ENCODE peak calls at places on chromosomes 13 and 19, in four cellular contexts. G is stomach; M is tibial artery; I is CD8-positive, alpha-beta T cell. V is an unnamed sample. For H3K9me3, the result is how much of the 10 kb centered on the place peaks cover.

GRCh38 chr19:38284422-38284821 is 19.6 kb upstream of the C19orf33 start:
- DNase-seq in G (no peak), M (no peak), I (no peak), V (no peak)

GRCh38 chr13:97107815-97108534 is 113.7 kb upstream of the OXGR1 start:
- DNase-seq in G (no peak), M (no peak), I (no peak), V (no peak)

GRCh38 chr13:73059460-73060250 is 850 bp downstream of the KLF5 start:
- DNase-seq in G (peak), M (peak), I (peak), V (peak)

GRCh38 chr19:11560404-11560988 is 1.5 kb upstream of the ELOF1 start:
- DNase-seq in G (peak), M (no peak), I (peak), V (no peak)

GRCh38 chr13:39956036-39956435 is 300.6 kb downstream of the COG6 start:
- DNase-seq in G (no peak), M (no peak), I (no peak), V (no peak)

GRCh38 chr19:50003810-50004419 is 21.3 kb downstream of the VRK3 start:
- DNase-seq in G (peak), M (peak), I (no peak), V (no peak)

GRCh38 chr19:2490659-2491058 is 14.7 kb downstream of the GADD45B start:
- DNase-seq in G (no peak), M (no peak), I (no peak), V (no peak)

GRCh38 chr19:16527971-16528521 is 14.2 kb downstream of the CHERP start:
- DNase-seq in G (peak), M (no peak), I (peak), V (no peak)

GRCh38 chr19:57241181-57241580 is 749 bp downstream of the ZNF805 start:
- DNase-seq in G (no peak), M (no peak), I (no peak), V (no peak)

GRCh38 chr13:109704771-109705628 is 81.4 kb downstream of the IRS2 start:
- DNase-seq in G (peak), M (peak), I (no peak), V (peak)

GRCh38 chr13:29901714-29902631 is 51.6 kb upstream of the UBL3 start:
- DNase-seq in G (no peak), M (no peak), I (peak), V (no peak)

GRCh38 chr13:29902632-29903305 is 52.4 kb upstream of the UBL3 start:
- DNase-seq in G (no peak), M (no peak), I (no peak), V (no peak)

GRCh38 chr13:29892149-29892548 is 41.7 kb upstream of the UBL3 start:
- DNase-seq in G (no peak), M (no peak), I (no peak), V (no peak)

GRCh38 chr13:29893438-29893837 is 43.0 kb upstream of the UBL3 start:
- DNase-seq in G (no peak), M (no peak), I (no peak), V (no peak)

GRCh38 chr13:29897102-29897501 is 46.7 kb upstream of the UBL3 start:
- DNase-seq in G (no peak), M (no peak), I (no peak), V (no peak)
- TF ChIP-seq CTCF in G (no peak), M (no peak), I (no peak), V (no peak)

DNA sequence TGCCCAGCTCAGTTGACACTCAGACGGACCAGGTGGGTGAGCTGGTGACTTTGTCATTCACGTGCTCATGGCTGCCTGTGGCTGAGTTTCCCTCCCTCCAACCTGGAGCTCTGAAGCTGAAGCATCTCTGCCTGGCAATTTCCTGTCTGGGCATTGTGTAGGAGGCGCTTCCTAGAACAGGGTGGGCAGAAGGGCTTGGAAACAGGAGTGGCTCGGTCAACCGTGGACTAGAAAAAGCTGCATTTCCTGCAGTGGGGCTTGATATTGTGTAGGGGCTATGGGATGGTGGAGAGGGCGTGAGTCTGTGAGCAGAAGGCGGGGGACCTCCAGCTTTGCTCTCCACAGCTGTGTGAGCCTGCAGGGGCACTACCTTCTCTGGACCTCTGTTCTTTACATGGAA is 278.3 kb downstream of the TEX29 start:
- DNase-seq in G (no peak), M (no peak), I (no peak), V (no peak)
- H3K9me3 ChIP-seq in G (under half), M (under half), I (under half), V (under half)

DNA sequence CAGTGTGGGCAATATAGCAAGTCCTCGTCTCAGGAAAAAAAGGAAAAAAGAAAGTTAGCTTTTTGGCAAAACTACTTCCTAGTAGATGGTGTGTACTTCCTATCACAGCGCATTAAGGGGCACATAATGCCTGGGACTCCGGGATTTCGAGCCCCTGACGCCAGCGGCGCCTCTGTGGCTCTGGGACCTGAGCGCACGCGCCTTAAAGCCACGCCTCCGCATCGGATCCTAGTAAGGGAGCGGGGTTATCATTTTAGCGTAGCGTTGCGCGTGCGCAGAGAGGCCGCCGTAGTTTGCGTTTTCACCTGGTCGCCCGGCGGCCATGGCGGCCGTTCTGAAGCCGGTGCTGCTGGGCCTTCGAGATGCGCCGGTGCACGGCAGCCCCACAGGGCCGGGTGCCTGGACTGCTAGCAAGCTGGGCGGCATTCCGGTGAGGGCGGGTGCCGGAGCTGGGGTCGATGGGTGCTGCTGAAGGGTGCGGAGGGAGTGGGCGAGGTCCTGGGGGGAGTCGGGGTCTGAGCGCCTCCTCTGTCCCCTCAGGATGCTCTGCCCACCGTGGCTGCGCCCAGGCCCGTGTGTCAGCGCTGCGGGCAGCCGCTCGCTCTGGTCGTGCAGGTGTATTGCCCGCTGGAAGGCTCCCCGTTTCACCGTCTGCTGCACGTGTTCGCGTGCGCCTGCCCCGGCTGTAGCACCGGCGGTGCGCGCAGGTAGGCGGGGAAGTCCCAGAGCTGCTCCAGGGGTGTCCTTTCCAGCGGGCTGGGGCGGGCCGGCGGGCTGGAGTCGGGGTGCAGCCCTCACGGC is at the start of gene PDCD2L:
- DNase-seq in G (peak), M (peak), I (peak), V (peak)
- H3K4me3 ChIP-seq in G (peak), M (peak), I (peak), V (peak)

GRCh38 chr13:98142427-98143156 is at the start of gene FARP1:
- DNase-seq in G (peak), M (peak), I (no peak), V (peak)
- TF ChIP-seq CTCF in G (no peak), M (peak), I (no peak), V (peak)

GRCh38 chr19:52022193-52022592 is 6.0 kb downstream of the ZNF614 start:
- DNase-seq in G (no peak), M (no peak), I (no peak), V (no peak)
- H3K9me3 ChIP-seq in G (half or more), M (half or more), I (under half), V (half or more)

GRCh38 chr13:41193919-41194824 is at the start of gene KBTBD7:
- DNase-seq in G (peak), M (peak), I (peak), V (peak)

GRCh38 chr13:41188584-41188983 is 5.8 kb downstream of the KBTBD7 start:
- DNase-seq in G (no peak), M (no peak), I (no peak), V (no peak)

GRCh38 chr13:41196011-41196410 is 1.6 kb upstream of the KBTBD7 start:
- DNase-seq in G (no peak), M (no peak), I (no peak), V (no peak)

GRCh38 chr13:41196620-41197019 is 2.3 kb upstream of the KBTBD7 start:
- DNase-seq in G (no peak), M (no peak), I (no peak), V (no peak)

DNA sequence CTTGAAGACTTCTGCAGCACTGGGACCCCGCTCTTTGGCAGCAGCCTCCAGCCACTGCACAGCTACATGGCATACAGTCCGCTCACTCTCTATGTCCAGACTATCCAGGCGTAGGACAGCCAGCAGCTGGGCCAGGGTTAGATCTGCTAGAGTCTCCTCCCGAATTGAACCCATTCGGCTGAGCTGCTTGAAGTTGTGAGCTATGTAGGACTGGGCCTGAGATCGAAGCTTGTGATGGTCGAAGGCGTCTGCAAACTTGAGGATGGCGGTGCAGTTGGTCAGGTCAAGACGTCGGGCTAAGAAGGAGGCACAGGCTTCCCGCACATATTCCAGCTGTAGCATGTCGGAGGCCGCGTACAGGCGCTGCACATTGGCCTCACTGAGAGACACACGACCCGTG is 900 bp downstream of the KBTBD7 start:
- DNase-seq in G (no peak), M (no peak), I (no peak), V (no peak)
- H3K4me3 ChIP-seq in G (peak), M (peak), I (peak), V (peak)

DNA sequence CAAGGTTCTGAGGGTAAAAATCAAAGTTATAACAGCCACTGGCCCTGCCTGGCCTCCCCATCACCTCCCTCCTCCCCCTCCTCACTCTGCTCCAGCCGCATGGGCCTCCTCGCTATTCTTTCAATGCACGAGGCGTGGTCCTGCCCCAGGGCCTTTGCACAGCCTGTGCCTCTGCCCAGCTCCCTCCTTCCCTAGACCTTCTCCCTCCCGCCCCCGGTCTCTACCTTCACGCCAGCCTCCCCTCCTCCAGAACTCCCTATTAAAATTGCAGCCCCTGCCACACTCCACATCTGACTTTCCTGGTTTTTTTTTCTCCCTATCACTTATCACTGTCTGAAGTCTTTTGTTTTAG is 3.3 kb downstream of the RAX2 start:
- DNase-seq in G (no peak), M (no peak), I (no peak), V (no peak)
- TF ChIP-seq CTCF in G (no peak), M (no peak), I (no peak), V (no peak)

GRCh38 chr13:61162636-61163035 is 253.0 kb downstream of the PCDH20 start:
- DNase-seq in G (no peak), M (no peak), I (no peak), V (no peak)
- H3K9me3 ChIP-seq in G (under half), M (under half), I (under half), V (under half)